ENCODE peak calls at places on chromosomes 1 and 21, in ten cellular contexts. I, Q, E, B, L, H, P, O, X and D are unnamed samples.

GRCh38 chr1:160459056-160459455 is 58.7 kb downstream of the VANGL2 start:
- DNase-seq in I (no peak), Q (no peak), E (no peak), B (no peak), L (no peak), H (no peak), P (peak; percentile 72), O (no peak), X (no peak), D (no peak)

GRCh38 chr1:104238991-104239390 is 489.3 kb downstream of the AMY1C start:
- DNase-seq in I (no peak), Q (no peak), E (no peak), B (no peak), L (no peak), H (no peak), P (peak; percentile 92), O (no peak), X (no peak), D (no peak)

GRCh38 chr21:29504751-29505321 is 206.1 kb downstream of the BACH1 start:
- DNase-seq in I (no peak), Q (no peak), E (no peak), B (no peak), L (no peak), H (no peak), P (no peak), O (peak; percentile 42), X (no peak), D (no peak)

GRCh38 chr1:173057984-173058383 is 7.2 kb upstream of the TNFSF18 start:
- DNase-seq in I (no peak), Q (no peak), E (no peak), B (no peak), L (no peak), H (no peak), P (no peak), O (no peak), X (no peak), D (no peak)

GRCh38 chr1:19163261-19163660 is 46.8 kb downstream of the UBR4 start:
- DNase-seq in I (peak; percentile 83), Q (no peak), E (no peak), B (no peak), L (peak; percentile 82), H (no peak), P (no peak), O (peak; percentile 73), X (no peak), D (peak; percentile 20)

GRCh38 chr1:83706354-83706938 is 292.5 kb downstream of the TTLL7 start:
- DNase-seq in I (no peak), Q (no peak), E (no peak), B (no peak), L (no peak), H (no peak), P (no peak), O (no peak), X (no peak), D (no peak)

GRCh38 chr1:7334475-7335035 is 436.5 kb upstream of the VAMP3 start:
- DNase-seq in I (peak; percentile 31), Q (no peak), E (no peak), B (peak; percentile 50), L (peak; percentile 83), H (no peak), P (no peak), O (no peak), X (no peak), D (peak; percentile 84)

GRCh38 chr1:246001142-246001812 is 505.8 kb downstream of the SMYD3 start:
- DNase-seq in I (peak; percentile 71), Q (no peak), E (no peak), B (no peak), L (peak; percentile 88), H (no peak), P (no peak), O (peak; percentile 36), X (no peak), D (peak; percentile 90)

GRCh38 chr1:156508955-156509234 is 8.3 kb upstream of the MEF2D start:
- DNase-seq in I (no peak), Q (no peak), E (no peak), B (no peak), L (peak; percentile 84), H (no peak), P (no peak), O (no peak), X (no peak), D (no peak)

GRCh38 chr1:204285438-204286322 is 71.9 kb upstream of the GOLT1A start:
- DNase-seq in I (no peak), Q (no peak), E (no peak), B (no peak), L (no peak), H (no peak), P (no peak), O (no peak), X (no peak), D (no peak)

GRCh38 chr1:199399996-199400714 is 627.4 kb upstream of the NR5A2 start:
- DNase-seq in I (no peak), Q (no peak), E (no peak), B (no peak), L (no peak), H (no peak), P (no peak), O (no peak), X (no peak), D (no peak)

GRCh38 chr1:218299416-218299815 is 14.3 kb downstream of the RRP15 start:
- DNase-seq in I (peak; percentile 78), Q (no peak), E (no peak), B (peak; percentile 62), L (peak; percentile 27), H (no peak), P (peak; percentile 54), O (peak; percentile 80), X (no peak), D (peak; percentile 38)

GRCh38 chr1:17437260-17438175 is 2.0 kb downstream of the RCC2 start:
- DNase-seq in I (peak; percentile 36), Q (peak; percentile 47), E (peak; percentile 91), B (peak; percentile 35), L (peak; percentile 99), H (peak; percentile 76), P (peak; percentile 78), O (peak; percentile 54), X (peak; percentile 44), D (no peak)
- H3K4me1 ChIP-seq in I (peaks cover 4% of the 10 kb centered on the region), Q (peaks cover 24% of the 10 kb centered on the region), E (peaks cover 73% of the 10 kb centered on the region), B (peaks cover 37% of the 10 kb centered on the region), L (peaks cover 31% of the 10 kb centered on the region), H (peaks cover 31% of the 10 kb centered on the region), P (peaks cover 12% of the 10 kb centered on the region), O (peaks cover 35% of the 10 kb centered on the region), X (peaks cover 43% of the 10 kb centered on the region), D (peaks cover 19% of the 10 kb centered on the region)

GRCh38 chr1:234401658-234402057 is 28.4 kb downstream of the COA6 start:
- DNase-seq in I (no peak), Q (no peak), E (no peak), B (no peak), L (no peak), H (no peak), P (no peak), O (no peak), X (no peak), D (no peak)
- H3K27ac ChIP-seq in I (no peak overlapping the region), Q (no peak overlapping the region), E (peak overlapping the region; percentile 79), B (no peak overlapping the region), L (no peak overlapping the region), H (no peak overlapping the region), P (no peak overlapping the region), O (no peak overlapping the region), X (no peak overlapping the region), D (no peak overlapping the region)

DNA sequence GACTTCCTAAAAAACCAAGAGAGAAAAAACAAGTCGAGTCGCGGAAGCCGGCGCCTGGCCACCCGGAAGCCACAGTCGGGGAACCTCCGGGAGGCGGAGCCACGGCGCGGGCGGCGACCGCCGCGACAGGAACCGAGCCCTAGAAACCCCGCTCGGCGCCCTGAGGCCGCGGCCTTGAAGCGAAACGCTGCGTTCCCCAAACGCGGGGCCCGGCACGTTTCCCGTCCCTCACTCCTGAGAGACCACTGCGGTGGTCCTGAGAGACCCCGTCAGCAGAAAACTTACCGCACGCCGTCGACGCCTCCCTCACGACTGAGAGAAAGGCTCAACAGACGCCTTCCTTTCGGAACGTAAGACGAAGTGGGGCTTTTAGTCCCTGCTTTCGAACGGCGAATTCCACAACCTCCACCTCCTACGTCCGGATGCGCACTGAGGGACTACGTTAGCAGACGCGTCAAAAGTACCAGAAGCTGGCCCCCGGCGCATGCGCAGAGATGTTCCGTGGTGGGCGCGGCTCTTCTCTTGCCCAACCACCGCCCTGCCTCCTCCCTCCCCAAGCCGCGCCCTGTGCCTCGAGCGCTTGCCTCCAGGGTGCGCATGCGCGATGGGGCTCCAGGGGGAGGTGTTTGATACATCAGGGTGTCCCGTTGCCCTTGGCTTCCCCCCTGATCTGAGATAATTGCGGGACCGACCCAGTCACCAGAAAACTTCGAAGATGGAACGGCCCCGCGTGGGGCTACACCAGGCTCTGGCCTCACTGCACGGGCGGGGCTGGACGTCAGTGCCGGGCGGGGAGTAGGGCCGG is at the start of gene RSRP1:
- DNase-seq in I (peak; percentile 98), Q (peak; percentile 100), E (peak; percentile 100), B (peak; percentile 96), L (peak; percentile 99), H (peak; percentile 100), P (peak; percentile 100), O (peak; percentile 97), X (peak; percentile 99), D (peak; percentile 90)
- TF ChIP-seq CTCF in I (no peak), Q (no peak), E (no peak), B (no peak), L (no peak), H (peak; percentile 14), P (no peak), O (no peak), X (no peak), D (no peak)

DNA sequence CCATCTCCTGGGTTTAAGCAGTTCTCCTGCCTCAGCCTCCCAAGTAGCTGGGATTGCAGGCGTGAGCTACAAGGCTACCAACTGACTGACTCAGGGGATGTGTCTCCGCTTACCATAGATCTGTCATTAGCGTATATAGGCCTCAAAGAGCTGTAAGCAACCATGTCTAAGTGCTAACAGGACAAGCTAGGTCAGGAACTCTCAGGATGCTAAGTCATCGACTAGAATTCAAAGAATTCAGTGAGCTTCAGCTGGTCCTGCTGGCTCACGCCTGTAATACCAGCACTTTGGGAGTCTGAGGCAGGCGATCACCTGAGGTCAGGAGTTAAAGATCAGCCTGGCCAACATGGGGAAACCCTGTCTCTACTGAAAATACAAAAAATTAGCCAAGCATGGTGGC is 29.5 kb downstream of the CAPN2 start:
- DNase-seq in I (no peak), Q (no peak), E (no peak), B (no peak), L (peak; percentile 86), H (no peak), P (no peak), O (no peak), X (no peak), D (peak; percentile 98)
- H3K4me1 ChIP-seq in I (peaks cover 12% of the 10 kb centered on the region), Q (peaks cover 72% of the 10 kb centered on the region), E (peaks cover 9% of the 10 kb centered on the region), B (peaks cover 68% of the 10 kb centered on the region), L (peaks cover 29% of the 10 kb centered on the region), H (peaks cover 30% of the 10 kb centered on the region), P (peaks cover 12% of the 10 kb centered on the region), O (peaks cover 10% of the 10 kb centered on the region), X (peaks cover 53% of the 10 kb centered on the region), D (peaks cover 42% of the 10 kb centered on the region)

DNA sequence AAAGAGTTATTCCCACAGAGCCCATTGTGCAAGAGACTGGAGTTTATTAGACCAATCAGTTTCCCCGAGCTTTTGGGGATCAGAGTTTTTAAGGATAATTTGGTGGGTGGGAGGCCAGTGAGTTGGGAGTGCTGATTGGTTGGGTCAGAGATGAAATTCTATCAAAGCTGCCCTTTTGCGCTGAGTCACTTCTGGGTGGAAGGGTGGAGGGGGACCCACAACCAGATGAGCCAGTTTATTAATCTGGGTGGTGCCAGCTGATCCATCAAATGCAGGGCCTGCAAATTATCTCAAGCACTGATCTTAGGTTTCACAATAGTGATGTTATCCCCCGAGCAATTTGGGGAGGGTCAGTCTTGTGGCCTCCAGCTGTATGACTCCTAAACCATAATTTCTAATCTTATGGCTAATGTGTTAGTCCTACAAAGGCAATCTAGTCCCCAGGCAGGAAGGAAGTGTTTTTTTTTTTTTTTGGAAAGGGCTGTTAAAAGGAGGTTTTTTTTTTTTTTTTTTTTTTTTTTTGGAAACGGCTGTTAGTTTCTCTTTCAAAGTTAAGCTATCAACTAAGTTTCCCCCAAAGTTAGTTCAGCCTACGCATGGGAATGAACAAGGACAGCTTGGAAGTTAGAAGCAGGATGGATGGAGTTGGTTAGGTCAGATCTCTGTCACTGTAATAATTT is 7.4 kb downstream of the SLC16A4 start:
- DNase-seq in I (peak; percentile 35), Q (no peak), E (no peak), B (peak; percentile 9), L (no peak), H (no peak), P (no peak), O (peak; percentile 76), X (no peak), D (peak; percentile 22)
- H3K27ac ChIP-seq in I (peak overlapping the region; percentile 56), Q (peak overlapping the region; percentile 66), E (peak overlapping the region; percentile 87), B (peak overlapping the region; percentile 78), L (peak overlapping the region; percentile 53), H (peak overlapping the region; percentile 28), P (no peak overlapping the region), O (peak overlapping the region; percentile 44), X (peak overlapping the region; percentile 28), D (no peak overlapping the region)